ENCODE peak calls at places on chromosomes 7 and 10, in eight cellular contexts. R is dorsolateral prefrontal cortex; F is naive thymus-derived CD4-positive, alpha-beta T cell; X is Karpas-422; Z is heart right ventricle; E is right cardiac atrium; M is breast epithelium; L is H9. P is an unnamed sample.

GRCh38 chr10:112951349-112952281 is 1.6 kb downstream of the TCF7L2 start:
- DNase-seq in X (no peak), Z (peak), F (peak), L (peak), M (peak), E (peak), R (no peak), P (peak)

GRCh38 chr10:97567891-97568290 is 4.7 kb upstream of the ANKRD2 start:
- DNase-seq in X (no peak), F (no peak), R (no peak), M (no peak), Z (no peak), E (no peak), L (no peak), P (no peak)

GRCh38 chr7:88789480-88790064 is 6.0 kb downstream of the TEX47 start:
- DNase-seq in M (no peak), F (no peak), Z (no peak), X (peak), E (no peak), L (no peak), R (no peak), P (peak)

GRCh38 chr7:105587899-105588690 is 6.8 kb upstream of the EFCAB10 start:
- DNase-seq in X (no peak), E (no peak), F (no peak), R (no peak), L (no peak), M (no peak), Z (no peak), P (no peak)

GRCh38 chr7:33108931-33109757 is at the start of gene RP9:
- DNase-seq in L (peak), F (peak), R (peak), Z (peak), M (peak), E (peak), X (peak), P (peak)

GRCh38 chr7:94394058-94394398 is 667 bp upstream of the COL1A2 start:
- DNase-seq in M (no peak), L (no peak), Z (peak), E (peak), R (no peak), F (no peak), X (no peak), P (no peak)

GRCh38 chr7:88546808-88547207 is 212.7 kb upstream of the ZNF804B start:
- DNase-seq in E (no peak), L (peak), M (no peak), F (no peak), Z (no peak), X (peak), R (no peak), P (peak)

GRCh38 chr7:81285142-81285871 is 366.5 kb upstream of the SEMA3C start:
- DNase-seq in L (no peak), R (no peak), Z (no peak), X (no peak), M (no peak), F (no peak), E (no peak), P (peak)

GRCh38 chr7:17401806-17402627 is 103.6 kb downstream of the AHR start:
- DNase-seq in X (no peak), F (no peak), R (no peak), L (no peak), Z (no peak), E (no peak), M (no peak), P (no peak)

GRCh38 chr7:24980695-24981543 is 941 bp upstream of the OSBPL3 start:
- DNase-seq in Z (peak), F (no peak), X (peak), R (peak), M (no peak), E (peak), L (peak), P (peak)

GRCh38 chr10:131081386-131081785 is 230.1 kb downstream of the TCERG1L start:
- DNase-seq in M (no peak), X (peak), R (no peak), F (no peak), Z (no peak), E (no peak), L (no peak), P (no peak)

GRCh38 chr10:113291413-113291812 is 261.4 kb upstream of the HABP2 start:
- DNase-seq in Z (no peak), X (no peak), E (no peak), L (no peak), M (no peak), F (no peak), R (no peak), P (no peak)

GRCh38 chr7:48035301-48035966 is at the start of gene C7orf57:
- DNase-seq in E (peak), R (peak), X (peak), F (peak), Z (peak), M (peak), L (peak), P (peak)

GRCh38 chr7:142539901-142540300 is 209.4 kb upstream of the PRSS1 start:
- DNase-seq in F (no peak), L (no peak), X (no peak), R (no peak), M (no peak), E (no peak), Z (no peak), P (peak)

GRCh38 chr10:16117305-16117695 is 257.0 kb upstream of the MINDY3 start:
- DNase-seq in Z (no peak), M (no peak), X (no peak), R (no peak), L (no peak), F (no peak), E (no peak), P (no peak)

GRCh38 chr7:22387583-22387982 is 30.6 kb upstream of the RAPGEF5 start:
- DNase-seq in Z (no peak), L (no peak), F (no peak), X (no peak), E (no peak), M (no peak), R (peak), P (no peak)

DNA sequence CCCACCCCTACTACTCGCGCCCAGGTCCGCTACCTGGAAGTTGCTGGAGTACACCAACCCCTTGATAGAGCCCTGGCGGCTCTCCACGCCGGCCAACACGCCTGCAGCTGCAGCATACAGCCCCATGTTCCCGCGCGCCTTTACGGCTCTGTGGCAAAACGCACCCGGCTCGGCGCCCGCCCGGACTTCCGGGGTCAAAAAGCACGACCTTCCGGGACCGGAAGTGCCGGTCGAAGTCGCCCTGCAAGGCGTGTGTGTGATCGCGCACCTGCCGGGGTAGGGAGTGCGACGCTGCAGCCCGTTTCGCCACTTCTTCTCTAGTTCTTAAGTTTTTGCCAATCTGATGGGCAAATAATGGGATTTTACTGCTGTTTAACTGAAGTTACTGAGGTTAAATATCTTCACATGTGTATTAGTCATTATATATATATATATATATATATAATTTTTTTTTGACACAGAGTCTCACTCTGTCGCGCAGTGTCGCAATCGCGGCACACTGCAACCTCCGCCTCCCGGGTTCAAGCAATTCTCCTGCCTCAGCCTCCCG is at the start of gene NSUN5:
- DNase-seq in L (peak), Z (peak), X (peak), E (peak), M (peak), F (peak), R (peak), P (peak)
- H3K27ac ChIP-seq in L (no peak), Z (peak), X (peak), E (peak), M (peak), F (peak), R (peak), P (no peak)

GRCh38 chr10:96465599-96465998 is 48.1 kb downstream of the TLL2 start:
- DNase-seq in X (no peak), L (no peak), Z (no peak), R (no peak), E (no peak), F (no peak), M (no peak), P (no peak)

GRCh38 chr10:96468845-96469244 is 44.9 kb downstream of the TLL2 start:
- DNase-seq in L (no peak), X (no peak), R (no peak), M (no peak), E (no peak), Z (no peak), F (no peak), P (no peak)

GRCh38 chr10:96460316-96460715 is 53.4 kb downstream of the TLL2 start:
- DNase-seq in Z (no peak), L (no peak), X (no peak), R (no peak), M (no peak), F (no peak), E (no peak), P (no peak)

DNA sequence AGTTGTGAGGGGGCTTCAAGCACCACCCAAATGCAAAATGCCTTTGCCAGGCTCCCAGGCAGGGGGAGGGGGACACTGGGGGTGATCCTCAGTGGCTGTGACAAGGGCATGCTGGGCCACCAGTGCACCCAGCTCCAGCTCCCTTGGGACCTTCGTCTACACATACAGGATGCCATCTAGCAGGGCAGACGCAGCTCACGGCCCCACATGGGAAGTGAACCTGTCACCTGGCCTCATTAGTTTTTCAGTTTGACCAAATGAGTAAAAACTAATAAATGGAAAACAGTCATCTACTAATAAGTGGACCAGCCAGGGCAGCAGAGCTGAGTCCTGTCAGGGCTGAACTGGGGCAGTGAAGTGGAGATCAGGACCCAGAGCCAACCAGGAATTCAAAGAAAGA is 50.2 kb downstream of the TLL2 start:
- DNase-seq in R (no peak), L (no peak), M (no peak), F (no peak), X (no peak), E (no peak), Z (no peak), P (no peak)
- H3K27ac ChIP-seq in R (no peak), L (no peak), M (no peak), F (no peak), X (no peak), E (no peak), Z (no peak), P (no peak)

DNA sequence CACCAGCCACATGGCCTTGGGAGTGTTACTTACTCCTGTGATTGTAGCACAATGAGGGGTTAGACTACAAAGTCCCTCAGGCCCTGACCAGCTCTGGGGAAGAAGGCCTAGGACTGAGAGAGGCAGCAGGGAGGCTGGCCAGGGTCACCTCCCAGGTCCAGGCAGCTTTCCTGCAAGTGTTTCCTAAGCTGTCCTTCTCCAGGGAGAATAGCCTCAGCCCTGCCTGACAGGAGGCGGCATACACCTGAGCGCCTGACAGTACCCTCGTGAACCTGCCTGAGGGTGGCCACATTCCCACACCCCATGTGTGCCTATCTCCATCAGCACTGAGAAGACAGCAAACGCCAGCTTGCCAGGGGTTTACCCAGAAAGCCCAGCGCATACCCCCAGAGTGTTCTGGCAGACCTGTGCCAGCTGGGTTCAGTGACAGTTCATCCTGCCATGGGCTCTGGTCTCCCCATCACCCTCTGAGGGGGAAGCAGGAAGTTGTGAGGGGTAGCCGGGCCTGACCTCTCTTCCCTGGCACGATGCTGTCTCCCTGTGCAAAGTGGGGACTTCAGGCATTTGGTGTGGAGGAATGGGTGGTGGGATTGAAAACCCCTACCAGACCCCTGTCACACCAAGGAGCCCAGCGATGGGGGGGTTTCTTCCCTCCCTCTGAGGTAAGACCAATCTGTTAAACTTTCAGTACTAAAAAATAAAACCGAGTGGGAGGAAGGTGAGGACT is 56.3 kb upstream of the CAMK2B start:
- DNase-seq in E (no peak), Z (no peak), F (no peak), R (no peak), M (peak), X (no peak), L (peak), P (no peak)
- H3K27ac ChIP-seq in E (no peak), Z (no peak), F (no peak), R (peak), M (no peak), X (no peak), L (no peak), P (no peak)

DNA sequence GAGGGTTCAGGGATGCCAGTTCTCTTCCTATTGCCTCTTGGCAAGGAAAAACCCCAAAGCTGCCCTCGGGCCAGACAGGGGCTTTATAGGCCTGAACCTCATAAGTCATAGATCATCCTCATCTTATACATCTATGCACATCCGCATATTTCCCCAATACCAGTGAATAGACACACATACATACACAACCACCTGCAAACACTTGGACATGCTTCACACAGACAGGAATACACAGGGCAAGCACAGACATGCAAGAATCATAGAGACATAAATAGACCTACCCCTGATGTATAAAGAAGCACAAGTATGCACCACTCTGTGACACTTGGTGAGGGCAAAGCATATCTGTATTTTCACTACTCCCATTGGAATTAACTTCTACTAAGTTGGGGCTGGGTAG is 30.7 kb downstream of the MBL2 start:
- DNase-seq in Z (no peak), M (no peak), R (no peak), X (no peak), E (no peak), L (no peak), F (no peak), P (peak)
- H3K27ac ChIP-seq in Z (no peak), M (no peak), R (no peak), X (no peak), E (no peak), L (no peak), F (no peak), P (no peak)

GRCh38 chr10:71996598-71997371 is 32.6 kb downstream of the CHST3 start:
- DNase-seq in M (no peak), Z (no peak), F (no peak), L (no peak), E (no peak), R (peak), X (no peak), P (no peak)
- H3K27ac ChIP-seq in M (no peak), Z (no peak), F (no peak), L (no peak), E (no peak), R (peak), X (no peak), P (no peak)

GRCh38 chr7:138023618-138024333 is 21.9 kb upstream of the CREB3L2 start:
- DNase-seq in L (no peak), M (no peak), X (no peak), R (no peak), F (no peak), Z (no peak), E (no peak), P (no peak)

GRCh38 chr7:138024334-138024691 is 22.4 kb upstream of the CREB3L2 start:
- DNase-seq in X (no peak), Z (no peak), F (no peak), L (no peak), R (no peak), E (no peak), M (no peak), P (no peak)

GRCh38 chr7:138024765-138025164 is 22.9 kb upstream of the CREB3L2 start:
- DNase-seq in R (no peak), X (no peak), M (no peak), Z (no peak), F (no peak), E (no peak), L (no peak), P (no peak)

GRCh38 chr7:138027100-138027499 is 25.2 kb upstream of the CREB3L2 start:
- DNase-seq in Z (no peak), F (no peak), X (no peak), M (no peak), E (no peak), L (no peak), R (no peak), P (no peak)

GRCh38 chr7:138025215-138026186 is 23.6 kb upstream of the CREB3L2 start:
- DNase-seq in L (no peak), M (no peak), E (no peak), F (no peak), Z (no peak), X (no peak), R (no peak), P (peak)
- H3K27ac ChIP-seq in L (no peak), M (no peak), E (no peak), F (no peak), Z (no peak), X (no peak), R (no peak), P (no peak)

GRCh38 chr7:12870219-12870618 is 182.8 kb downstream of the ARL4A start:
- DNase-seq in E (no peak), Z (no peak), L (no peak), M (no peak), F (no peak), X (no peak), R (no peak), P (no peak)

GRCh38 chr7:12873596-12873995 is 186.2 kb downstream of the ARL4A start:
- DNase-seq in Z (no peak), X (no peak), F (no peak), L (no peak), E (no peak), M (no peak), R (no peak), P (no peak)

GRCh38 chr7:12868027-12868426 is 180.6 kb downstream of the ARL4A start:
- DNase-seq in R (no peak), X (no peak), E (no peak), Z (no peak), L (no peak), M (no peak), F (no peak), P (no peak)

DNA sequence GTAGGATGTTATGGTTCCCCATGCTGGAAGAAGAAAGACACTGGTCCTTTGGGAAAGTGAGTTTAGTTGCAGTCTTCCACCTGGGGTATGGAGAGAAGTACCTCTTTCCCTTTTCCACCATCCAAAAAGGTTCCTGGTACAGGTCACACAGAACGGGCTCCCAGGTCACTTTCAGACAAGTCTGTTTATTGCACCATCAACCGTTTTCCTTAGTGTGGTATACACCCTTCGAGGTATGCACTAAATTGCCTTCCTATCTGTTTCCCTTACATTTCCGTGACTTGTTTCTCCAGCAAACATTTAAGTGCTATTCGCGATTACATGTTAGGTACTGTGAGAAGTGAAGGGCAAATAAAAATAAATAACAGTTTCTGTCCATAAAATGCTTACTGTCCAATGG is 185.1 kb downstream of the ARL4A start:
- DNase-seq in F (no peak), X (no peak), E (no peak), M (no peak), L (no peak), Z (no peak), R (no peak), P (no peak)
- H3K27ac ChIP-seq in F (no peak), X (no peak), E (no peak), M (no peak), L (no peak), Z (no peak), R (no peak), P (no peak)